ENCODE peak calls at places on chromosomes 11 and 22, in ten cellular contexts. W is cardiac fibroblast; K is aorta; T is WTC11; O is sciatic nerve; G is fibroblast of the aortic adventitia; N is CD8-positive, alpha-beta memory T cell; Z is hepatocyte; D is Ammon's horn; J is EL. Q is an unnamed sample.

GRCh38 chr11:33256031-33256807 is 962 bp upstream of the HIPK3 start:
- DNase-seq in K (no peak), T (no peak), G (peak), J (no peak), N (no peak), W (no peak), Z (no peak), D (peak), O (no peak), Q (no peak)

GRCh38 chr11:35321111-35321510 is 98.2 kb downstream of the SLC1A2 start:
- DNase-seq in J (no peak), Z (no peak), W (no peak), N (no peak), G (no peak), D (no peak), T (no peak), K (no peak), O (no peak), Q (no peak)

GRCh38 chr11:71999360-71999759 is 651 bp downstream of the IL18BP start:
- DNase-seq in K (no peak), D (no peak), W (peak), T (no peak), Z (no peak), G (peak), J (peak), O (no peak), N (no peak), Q (no peak)

GRCh38 chr11:11608783-11609232 is 13.0 kb downstream of the GALNT18 start:
- DNase-seq in D (no peak), Z (no peak), N (no peak), G (peak), W (peak), J (peak), T (no peak), K (no peak), O (no peak), Q (no peak)

GRCh38 chr11:86735462-86736302 is 63.3 kb upstream of the ME3 start:
- DNase-seq in D (no peak), Z (no peak), K (no peak), W (peak), O (no peak), J (peak), G (peak), N (no peak), T (no peak), Q (no peak)

GRCh38 chr22:45422237-45422983 is 8.9 kb downstream of the RIBC2 start:
- DNase-seq in N (no peak), Z (no peak), W (no peak), T (no peak), O (no peak), D (no peak), K (no peak), G (no peak), J (no peak), Q (no peak)

GRCh38 chr11:83011333-83012167 is 60.1 kb downstream of the RAB30 start:
- DNase-seq in Z (no peak), N (no peak), G (no peak), J (no peak), K (no peak), W (no peak), O (no peak), D (peak), T (no peak), Q (no peak)

GRCh38 chr22:24430431-24431308 is 3.3 kb downstream of the ADORA2A start:
- DNase-seq in O (peak), K (no peak), G (no peak), J (no peak), D (no peak), W (no peak), T (no peak), Z (no peak), N (no peak), Q (peak)

GRCh38 chr11:125128450-125128849 is 17.0 kb upstream of the TMEM218 start:
- DNase-seq in N (no peak), T (no peak), O (no peak), W (peak), G (peak), Z (no peak), J (peak), D (no peak), K (no peak), Q (no peak)

GRCh38 chr22:27525711-27526110 is 275.8 kb downstream of the MN1 start:
- DNase-seq in Z (no peak), G (no peak), T (no peak), J (no peak), D (no peak), N (no peak), W (no peak), O (no peak), K (no peak), Q (no peak)

Q was measured in chondrocyte.